ENCODE peak calls at places on chromosomes 12 and 14, in six cellular contexts. One of them, this sample, is unnamed.

GRCh38 chr12:128586630-128587029 is 237.1 kb downstream of the SLC15A4 start:
- DNase-seq in GM12878: no peak
- DNase-seq in HepG2: no peak
- DNase-seq in GM12891: no peak
- DNase-seq in SK-N-SH: no peak
- DNase-seq in K562: no peak
- DNase-seq in this sample: no peak

GRCh38 chr14:51139221-51139681 is 44.3 kb upstream of the TRIM9 start:
- DNase-seq in GM12878: no peak
- DNase-seq in HepG2: no peak
- DNase-seq in GM12891: no peak
- DNase-seq in SK-N-SH: no peak
- DNase-seq in K562: no peak
- DNase-seq in this sample: no peak

GRCh38 chr14:99733551-99734405 is 49.7 kb downstream of the CYP46A1 start:
- DNase-seq in GM12878: no peak
- DNase-seq in HepG2: no peak
- DNase-seq in GM12891: no peak
- DNase-seq in SK-N-SH: no peak
- DNase-seq in K562: no peak
- DNase-seq in this sample: no peak

GRCh38 chr14:38137005-38137404 is 70.7 kb upstream of the SSTR1 start:
- DNase-seq in GM12878: no peak
- DNase-seq in HepG2: no peak
- DNase-seq in GM12891: no peak
- DNase-seq in SK-N-SH: no peak
- DNase-seq in K562: no peak
- DNase-seq in this sample: no peak

GRCh38 chr12:77795699-77796098 is 35.0 kb upstream of the NAV3 start:
- DNase-seq in GM12878: no peak
- DNase-seq in HepG2: no peak
- DNase-seq in GM12891: no peak
- DNase-seq in SK-N-SH: no peak
- DNase-seq in K562: no peak
- DNase-seq in this sample: no peak

GRCh38 chr12:43090981-43091380 is 461.0 kb downstream of the ADAMTS20 start:
- DNase-seq in GM12878: no peak
- DNase-seq in HepG2: no peak
- DNase-seq in GM12891: no peak
- DNase-seq in SK-N-SH: no peak
- DNase-seq in K562: no peak
- DNase-seq in this sample: no peak

GRCh38 chr14:101503431-101504095 is 57.7 kb upstream of the DIO3 start:
- DNase-seq in GM12878: no peak
- DNase-seq in HepG2: no peak
- DNase-seq in GM12891: no peak
- DNase-seq in SK-N-SH: no peak
- DNase-seq in K562: no peak
- DNase-seq in this sample: no peak

GRCh38 chr14:67269338-67270060 is 28.3 kb downstream of the PALS1 start:
- DNase-seq in GM12878: no peak
- DNase-seq in HepG2: no peak
- DNase-seq in GM12891: no peak
- DNase-seq in SK-N-SH: peak
- DNase-seq in K562: no peak
- DNase-seq in this sample: no peak

GRCh38 chr14:35742032-35742371 is 67.1 kb downstream of the RALGAPA1 start:
- DNase-seq in GM12878: no peak
- DNase-seq in HepG2: no peak
- DNase-seq in GM12891: no peak
- DNase-seq in SK-N-SH: no peak
- DNase-seq in K562: no peak
- DNase-seq in this sample: no peak

GRCh38 chr14:35750202-35750904 is 58.7 kb downstream of the RALGAPA1 start:
- DNase-seq in GM12878: no peak
- DNase-seq in HepG2: no peak
- DNase-seq in GM12891: no peak
- DNase-seq in SK-N-SH: no peak
- DNase-seq in K562: no peak
- DNase-seq in this sample: no peak

GRCh38 chr14:35752380-35752779 is 56.7 kb downstream of the RALGAPA1 start:
- DNase-seq in GM12878: no peak
- DNase-seq in HepG2: no peak
- DNase-seq in GM12891: no peak
- DNase-seq in SK-N-SH: no peak
- DNase-seq in K562: no peak
- DNase-seq in this sample: no peak

GRCh38 chr14:35742448-35742847 is 66.6 kb downstream of the RALGAPA1 start:
- DNase-seq in GM12878: no peak
- DNase-seq in HepG2: no peak
- DNase-seq in GM12891: no peak
- DNase-seq in SK-N-SH: no peak
- DNase-seq in K562: no peak
- DNase-seq in this sample: no peak

DNA sequence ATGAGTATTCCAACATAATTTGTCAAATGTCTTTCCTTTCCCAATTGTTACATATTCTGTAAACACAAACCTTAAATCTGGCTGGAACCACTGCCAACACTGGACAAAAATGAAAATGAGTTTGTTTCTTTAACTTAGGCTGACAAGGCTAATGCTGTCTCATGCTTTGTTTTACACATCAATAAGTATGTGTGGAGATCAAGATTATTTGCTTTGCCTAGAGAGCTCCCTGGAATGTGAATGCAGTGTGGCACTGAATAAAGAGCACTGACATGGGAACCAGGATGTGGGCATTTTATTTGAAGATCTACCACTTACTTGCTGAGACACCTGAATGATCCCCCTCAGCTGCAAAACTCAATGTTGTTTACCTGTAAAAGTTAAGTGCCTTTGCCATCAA is 61.7 kb downstream of the RALGAPA1 start:
- DNase-seq in GM12878: no peak
- DNase-seq in HepG2: peak
- DNase-seq in GM12891: no peak
- DNase-seq in SK-N-SH: no peak
- DNase-seq in K562: no peak
- DNase-seq in this sample: no peak
- TF ChIP-seq TAF1 in GM12878: no peak
- TF ChIP-seq TAF1 in HepG2: no peak
- TF ChIP-seq TAF1 in GM12891: no peak
- TF ChIP-seq TAF1 in SK-N-SH: no peak
- TF ChIP-seq TAF1 in K562: no peak
- TF ChIP-seq TAF1 in this sample: no peak

GRCh38 chr12:113683566-113683965 is 211.9 kb upstream of the LHX5 start:
- DNase-seq in GM12878: no peak
- DNase-seq in HepG2: no peak
- DNase-seq in GM12891: no peak
- DNase-seq in SK-N-SH: no peak
- DNase-seq in K562: no peak
- DNase-seq in this sample: no peak
- TF ChIP-seq TAF1 in GM12878: no peak
- TF ChIP-seq TAF1 in HepG2: no peak
- TF ChIP-seq TAF1 in GM12891: no peak
- TF ChIP-seq TAF1 in SK-N-SH: no peak
- TF ChIP-seq TAF1 in K562: no peak
- TF ChIP-seq TAF1 in this sample: no peak

GRCh38 chr14:58808828-58809227 is 171.1 kb downstream of the DACT1 start:
- DNase-seq in GM12878: no peak
- DNase-seq in HepG2: no peak
- DNase-seq in GM12891: no peak
- DNase-seq in SK-N-SH: no peak
- DNase-seq in K562: no peak
- DNase-seq in this sample: no peak

GRCh38 chr14:58805057-58805456 is 167.3 kb downstream of the DACT1 start:
- DNase-seq in GM12878: no peak
- DNase-seq in HepG2: no peak
- DNase-seq in GM12891: no peak
- DNase-seq in SK-N-SH: peak
- DNase-seq in K562: no peak
- DNase-seq in this sample: no peak

GRCh38 chr14:58805605-58806358 is 168.0 kb downstream of the DACT1 start:
- DNase-seq in GM12878: no peak
- DNase-seq in HepG2: no peak
- DNase-seq in GM12891: no peak
- DNase-seq in SK-N-SH: no peak
- DNase-seq in K562: no peak
- DNase-seq in this sample: no peak

GRCh38 chr14:58809520-58809919 is 171.8 kb downstream of the DACT1 start:
- DNase-seq in GM12878: no peak
- DNase-seq in HepG2: no peak
- DNase-seq in GM12891: no peak
- DNase-seq in SK-N-SH: no peak
- DNase-seq in K562: no peak
- DNase-seq in this sample: no peak

GRCh38 chr14:58807271-58807670 is 169.5 kb downstream of the DACT1 start:
- DNase-seq in GM12878: no peak
- DNase-seq in HepG2: no peak
- DNase-seq in GM12891: no peak
- DNase-seq in SK-N-SH: no peak
- DNase-seq in K562: no peak
- DNase-seq in this sample: no peak
- TF ChIP-seq TAF1 in GM12878: no peak
- TF ChIP-seq TAF1 in HepG2: no peak
- TF ChIP-seq TAF1 in GM12891: no peak
- TF ChIP-seq TAF1 in SK-N-SH: no peak
- TF ChIP-seq TAF1 in K562: no peak
- TF ChIP-seq TAF1 in this sample: no peak

GRCh38 chr12:120890963-120891362 is 13.2 kb downstream of the SPPL3 start:
- DNase-seq in GM12878: no peak
- DNase-seq in HepG2: no peak
- DNase-seq in GM12891: no peak
- DNase-seq in SK-N-SH: no peak
- DNase-seq in K562: no peak
- DNase-seq in this sample: no peak

GRCh38 chr12:120885521-120885920 is 18.6 kb downstream of the SPPL3 start:
- DNase-seq in GM12878: no peak
- DNase-seq in HepG2: no peak
- DNase-seq in GM12891: no peak
- DNase-seq in SK-N-SH: no peak
- DNase-seq in K562: no peak
- DNase-seq in this sample: no peak

GRCh38 chr12:120886194-120887018 is 17.8 kb downstream of the SPPL3 start:
- DNase-seq in GM12878: peak
- DNase-seq in HepG2: no peak
- DNase-seq in GM12891: no peak
- DNase-seq in SK-N-SH: no peak
- DNase-seq in K562: no peak
- DNase-seq in this sample: no peak

GRCh38 chr12:120884644-120885043 is 19.5 kb downstream of the SPPL3 start:
- DNase-seq in GM12878: no peak
- DNase-seq in HepG2: no peak
- DNase-seq in GM12891: no peak
- DNase-seq in SK-N-SH: no peak
- DNase-seq in K562: no peak
- DNase-seq in this sample: no peak

DNA sequence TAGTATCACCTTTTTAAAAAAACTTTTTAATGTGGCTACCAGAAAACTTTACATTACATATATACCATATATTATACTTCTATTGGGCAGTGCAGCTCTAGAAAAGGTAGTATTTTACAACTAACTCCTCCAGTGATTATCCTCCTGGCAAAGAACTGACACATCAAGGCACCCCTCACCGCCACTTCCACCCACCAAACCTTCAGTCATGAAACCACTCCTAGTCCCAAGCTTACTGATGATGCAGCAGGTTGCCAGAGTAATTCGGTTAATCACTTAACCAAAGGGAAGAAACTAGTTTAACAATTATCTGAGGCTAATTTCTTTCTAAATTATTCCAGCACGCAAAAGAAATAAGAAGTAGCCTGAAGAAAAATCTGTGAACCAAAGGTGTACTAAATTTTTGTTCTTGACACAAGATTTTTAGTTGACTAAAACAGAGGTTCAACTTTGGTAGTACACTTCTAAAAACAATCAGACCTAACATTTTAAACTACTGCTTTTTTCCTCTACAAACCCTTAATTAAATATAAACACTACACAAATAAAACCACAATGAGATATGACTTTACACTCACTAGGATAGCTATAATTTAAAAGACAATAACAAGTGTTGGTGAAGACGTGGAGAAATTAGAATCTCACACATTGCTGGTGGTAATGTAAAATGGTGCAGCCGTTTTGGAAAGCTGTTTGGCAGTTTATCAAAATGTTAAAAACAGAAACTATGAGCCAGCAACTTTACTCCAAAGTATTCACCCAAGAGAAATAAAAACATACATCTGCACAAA is 16.7 kb downstream of the SPPL3 start:
- DNase-seq in GM12878: no peak
- DNase-seq in HepG2: no peak
- DNase-seq in GM12891: no peak
- DNase-seq in SK-N-SH: no peak
- DNase-seq in K562: no peak
- DNase-seq in this sample: no peak
- TF ChIP-seq TAF1 in GM12878: no peak
- TF ChIP-seq TAF1 in HepG2: no peak
- TF ChIP-seq TAF1 in GM12891: no peak
- TF ChIP-seq TAF1 in SK-N-SH: no peak
- TF ChIP-seq TAF1 in K562: no peak
- TF ChIP-seq TAF1 in this sample: no peak

DNA sequence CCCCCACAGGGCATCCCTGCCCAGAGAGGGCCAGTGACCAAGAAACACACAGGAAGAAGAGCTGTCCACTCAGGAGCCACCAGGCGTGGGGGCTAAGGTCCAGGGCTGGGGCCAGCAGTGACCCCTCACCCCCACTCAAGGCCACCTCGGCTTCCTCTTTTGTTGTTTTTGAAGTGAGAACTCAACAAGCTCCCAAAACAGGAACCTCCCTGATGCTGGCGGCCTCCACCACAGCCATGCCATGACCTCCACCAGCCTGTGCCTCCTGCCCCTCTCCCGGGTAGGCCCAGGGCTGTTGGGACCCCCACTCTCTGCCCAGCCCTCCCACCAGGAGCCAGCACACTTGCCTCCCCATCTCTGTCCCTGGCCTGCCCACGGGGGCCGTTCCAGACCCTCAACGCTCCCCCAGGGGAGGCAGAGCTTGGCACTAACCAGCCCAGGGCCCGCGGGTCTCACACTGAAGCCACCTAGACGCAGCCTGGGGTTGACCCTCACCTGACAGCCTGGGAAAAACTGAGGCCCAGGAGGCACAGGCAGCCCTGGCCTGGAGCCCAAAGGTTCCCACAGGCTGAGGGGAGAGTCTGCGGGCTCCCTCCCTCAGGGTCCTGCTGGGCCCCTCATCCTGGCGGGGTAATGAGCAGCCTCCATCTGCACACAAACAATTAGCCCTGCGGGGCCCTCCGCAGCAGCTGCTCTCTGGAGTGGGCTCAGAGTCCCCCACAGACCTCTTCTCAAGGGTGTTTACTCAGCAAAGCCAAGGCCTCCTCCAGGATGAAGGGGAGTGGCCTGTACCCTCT is 7.6 kb downstream of the AKT1 start:
- DNase-seq in GM12878: no peak
- DNase-seq in HepG2: no peak
- DNase-seq in GM12891: no peak
- DNase-seq in SK-N-SH: no peak
- DNase-seq in K562: no peak
- DNase-seq in this sample: no peak
- TF ChIP-seq TAF1 in GM12878: no peak
- TF ChIP-seq TAF1 in HepG2: no peak
- TF ChIP-seq TAF1 in GM12891: no peak
- TF ChIP-seq TAF1 in SK-N-SH: no peak
- TF ChIP-seq TAF1 in K562: no peak
- TF ChIP-seq TAF1 in this sample: no peak

This sample was measured in GM12892.